ENCODE peak calls at places on chromosomes 3 and 15, in four cellular contexts. E, U, Y and M are unnamed samples.

GRCh38 chr3:134965849-134966248 is 170.8 kb downstream of the EPHB1 start:
- DNase-seq in Y (no peak), E (no peak), U (no peak), M (no peak)

GRCh38 chr3:159804726-159805410 is 183.8 kb upstream of the IL12A start:
- DNase-seq in Y (peak), E (peak), U (peak), M (peak)

GRCh38 chr15:32716216-32716959 is 1.4 kb upstream of the GREM1 start:
- DNase-seq in U (no peak), E (no peak), Y (no peak), M (no peak)

GRCh38 chr3:174438501-174439156 is 420.5 kb upstream of the NAALADL2 start:
- DNase-seq in Y (no peak), E (no peak), U (no peak), M (no peak)

GRCh38 chr3:64267774-64268604 is 42.7 kb upstream of the PRICKLE2 start:
- DNase-seq in U (no peak), Y (no peak), E (no peak), M (peak)

GRCh38 chr3:6321999-6322398 is 538.9 kb upstream of the GRM7 start:
- DNase-seq in Y (no peak), U (no peak), E (no peak), M (no peak)

GRCh38 chr15:65249641-65250040 is 37.0 kb downstream of the PARP16 start:
- DNase-seq in Y (no peak), E (no peak), U (no peak), M (no peak)

GRCh38 chr3:9301091-9301490 is 51.6 kb upstream of the SRGAP3 start:
- DNase-seq in E (no peak), Y (no peak), U (no peak), M (no peak)

GRCh38 chr3:48157215-48157840 is 30.9 kb downstream of the CDC25A start:
- DNase-seq in U (peak), Y (no peak), E (peak), M (no peak)

GRCh38 chr3:116444819-116445290 is 432 bp downstream of the LSAMP start:
- DNase-seq in E (no peak), U (no peak), Y (no peak), M (peak)

GRCh38 chr3:150519026-150519425 is 27.3 kb downstream of the SERP1 start:
- DNase-seq in Y (no peak), U (no peak), E (no peak), M (no peak)

GRCh38 chr3:171044384-171044783 is 17.9 kb upstream of the SLC2A2 start:
- DNase-seq in E (no peak), Y (peak), U (no peak), M (no peak)

GRCh38 chr3:194007598-194008337 is 128.2 kb upstream of the HES1 start:
- DNase-seq in E (no peak), Y (no peak), U (no peak), M (no peak)

GRCh38 chr15:51526955-51527354 is 95.6 kb downstream of the DMXL2 start:
- DNase-seq in U (no peak), E (no peak), Y (no peak), M (no peak)

GRCh38 chr15:90230071-90230494 is 3.7 kb downstream of the CIB1 start:
- DNase-seq in U (no peak), Y (no peak), E (no peak), M (no peak)

GRCh38 chr3:150412599-150413069 is 4.5 kb downstream of the TSC22D2 start:
- DNase-seq in Y (peak), E (peak), U (peak), M (no peak)

GRCh38 chr3:30461311-30461710 is 145.1 kb upstream of the TGFBR2 start:
- DNase-seq in Y (no peak), U (no peak), E (no peak), M (no peak)

GRCh38 chr3:51703776-51704510 is 2.9 kb upstream of the GRM2 start:
- DNase-seq in U (no peak), Y (no peak), E (no peak), M (no peak)

GRCh38 chr3:122609798-122610559 is 32.5 kb downstream of the PARP15 start:
- DNase-seq in U (no peak), E (peak), Y (no peak), M (no peak)

GRCh38 chr3:71641669-71642068 is 58.1 kb upstream of the FOXP1 start:
- DNase-seq in U (peak), E (peak), Y (peak), M (no peak)
- TF ChIP-seq JUN in U (no peak), E (no peak), Y (no peak), M (no peak)

DNA sequence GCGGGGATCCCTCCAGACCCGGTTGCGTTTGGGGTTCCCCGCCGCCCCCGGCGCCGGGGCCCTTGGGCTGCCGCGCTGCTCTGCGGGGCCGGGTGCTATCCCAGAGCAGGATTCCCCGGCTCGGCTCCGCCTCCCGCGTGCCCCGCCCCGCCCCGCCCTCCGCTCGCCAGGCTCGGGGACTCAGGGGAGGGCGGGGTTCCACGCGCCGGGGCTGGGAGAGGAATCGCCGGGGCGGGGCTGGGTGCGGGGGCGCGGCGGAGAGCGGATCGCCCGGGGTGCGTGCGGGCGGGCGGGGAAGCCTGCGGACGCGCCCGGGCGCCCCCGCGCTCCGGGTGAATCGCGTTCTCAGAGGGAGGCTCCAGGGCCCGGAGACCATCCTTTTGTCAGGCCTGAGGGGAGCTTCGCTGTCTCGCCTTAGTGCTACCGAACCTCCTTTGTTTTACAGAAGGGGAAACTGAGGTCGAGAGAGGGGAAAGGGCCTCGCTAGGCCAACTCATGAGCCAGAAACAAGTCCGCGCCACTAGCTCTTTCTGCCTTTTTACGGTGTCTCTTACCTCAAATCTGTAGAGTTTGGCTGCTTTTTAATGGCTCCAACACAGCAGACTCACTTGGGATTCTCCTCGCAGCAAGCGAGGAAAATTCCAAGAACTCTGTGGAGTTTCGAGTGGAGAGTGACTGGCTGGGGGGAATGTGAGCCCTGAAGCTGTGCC is at the start of gene TMEM158:
- DNase-seq in Y (peak), E (peak), U (peak), M (peak)
- TF ChIP-seq NR3C1 in Y (no peak), E (no peak), U (no peak), M (no peak)

DNA sequence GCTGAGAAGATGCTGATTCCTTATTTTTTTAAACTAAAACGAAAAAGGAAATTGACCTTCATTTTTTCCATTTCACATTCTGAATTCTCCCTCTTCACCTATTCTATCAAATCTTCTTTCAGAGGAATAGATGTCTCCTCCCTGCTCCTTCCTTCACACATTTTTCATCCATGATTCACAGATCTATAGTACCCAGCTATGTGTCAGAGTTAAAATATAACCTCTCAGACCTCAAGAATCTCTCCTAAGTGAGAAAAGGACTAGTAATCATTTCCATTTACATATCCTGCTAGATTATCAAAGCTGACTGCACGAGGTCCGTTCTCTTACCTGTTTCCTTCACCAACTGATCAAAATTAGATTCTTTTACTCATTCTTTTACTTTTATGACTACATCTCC is 1297.6 kb upstream of the ALCAM start:
- DNase-seq in E (no peak), Y (no peak), U (no peak), M (no peak)
- TF ChIP-seq JUN in E (no peak), Y (no peak), U (no peak), M (no peak)

DNA sequence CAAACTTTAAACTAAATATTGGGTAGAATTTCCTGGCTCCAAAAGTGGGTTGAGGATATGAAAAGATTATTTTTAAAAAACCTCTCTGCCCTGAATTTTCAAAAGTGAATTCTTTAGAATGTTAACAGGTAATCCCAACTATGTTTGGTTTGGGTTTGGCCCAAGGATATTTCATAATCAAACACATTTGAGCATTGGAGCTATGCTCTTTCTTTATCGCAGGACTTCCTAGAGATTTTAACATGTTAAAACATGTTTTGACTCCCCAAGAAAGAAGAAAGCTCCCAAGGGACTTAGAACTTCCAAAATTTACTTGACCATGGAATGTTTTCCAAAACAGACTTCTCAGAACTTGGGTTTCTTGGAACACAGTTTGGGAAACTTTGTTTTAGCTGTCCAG is 75.6 kb upstream of the SYNPR start:
- DNase-seq in U (no peak), E (no peak), Y (no peak), M (no peak)
- TF ChIP-seq NR3C1 in U (no peak), E (no peak), Y (no peak), M (no peak)

GRCh38 chr3:114313426-114313825 is 19.6 kb downstream of the TIGIT start:
- DNase-seq in Y (no peak), E (no peak), U (no peak), M (no peak)
- TF ChIP-seq JUN in Y (no peak), E (no peak), U (no peak), M (no peak)

GRCh38 chr3:3170998-3171397 is 8.5 kb downstream of the CRBN start:
- DNase-seq in E (peak), U (peak), Y (no peak), M (no peak)
- TF ChIP-seq NR3C1 in E (no peak), U (no peak), Y (no peak), M (no peak)

DNA sequence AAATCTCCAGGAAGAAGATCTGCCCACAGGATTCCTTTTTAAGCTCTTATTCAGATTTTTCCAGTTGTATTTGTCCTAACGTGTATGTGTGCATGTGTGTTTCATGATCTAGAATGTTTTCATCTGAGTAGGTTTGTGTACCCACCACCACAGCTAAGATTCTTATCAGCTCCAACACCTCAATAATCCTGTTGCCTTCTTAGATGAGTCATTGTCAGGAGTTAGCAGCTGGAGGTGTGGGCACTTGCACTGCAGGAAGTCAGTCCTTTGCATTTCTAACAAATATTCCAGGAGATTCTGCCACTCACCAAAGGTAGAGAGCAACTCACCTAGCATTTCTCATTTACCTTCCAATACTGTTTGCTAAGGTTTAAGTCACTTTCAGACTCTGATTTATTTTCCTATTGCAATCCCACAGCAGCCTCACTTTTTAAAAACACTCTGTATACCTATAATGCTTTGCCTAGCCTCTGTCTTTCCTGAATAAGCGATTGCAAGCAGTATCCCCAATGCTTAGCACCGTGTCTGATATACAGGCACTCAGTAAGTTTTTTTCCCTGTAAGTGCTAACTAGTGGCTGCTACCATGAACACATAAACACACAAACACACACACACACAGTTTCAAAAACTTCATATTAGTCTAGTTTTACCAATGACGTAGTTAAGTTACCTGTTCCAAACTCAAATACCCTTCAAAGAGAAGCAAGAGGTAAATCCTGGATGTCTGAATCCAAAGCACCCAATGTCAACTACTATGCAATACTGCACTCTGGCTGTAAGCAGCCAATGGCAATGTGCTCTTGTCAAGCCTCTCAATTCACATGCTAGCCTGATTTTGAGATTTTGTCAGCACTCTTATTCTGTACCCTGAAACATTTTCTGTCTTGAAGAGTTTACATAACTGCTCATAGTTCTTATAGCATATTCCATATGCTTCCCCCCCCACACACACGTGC is 713.5 kb upstream of the LMCD1 start:
- DNase-seq in U (no peak), E (no peak), Y (no peak), M (no peak)
- TF ChIP-seq JUN in U (no peak), E (no peak), Y (no peak), M (no peak)

GRCh38 chr3:133945696-133946095 is 50.0 kb upstream of the RAB6B start:
- DNase-seq in E (no peak), U (no peak), Y (no peak), M (no peak)
- TF ChIP-seq NR3C1 in E (no peak), U (no peak), Y (no peak), M (no peak)

GRCh38 chr3:184241141-184241446 is 7.7 kb downstream of the ALG3 start:
- DNase-seq in E (no peak), Y (no peak), U (no peak), M (no peak)

GRCh38 chr3:184239221-184239620 is 9.5 kb downstream of the ALG3 start:
- DNase-seq in U (no peak), E (no peak), Y (no peak), M (no peak)

GRCh38 chr3:184239710-184240109 is 9.1 kb downstream of the ALG3 start:
- DNase-seq in U (no peak), Y (no peak), E (no peak), M (no peak)

GRCh38 chr3:184241447-184242296 is 7.1 kb downstream of the ALG3 start:
- DNase-seq in Y (peak), U (peak), E (peak), M (peak)

DNA sequence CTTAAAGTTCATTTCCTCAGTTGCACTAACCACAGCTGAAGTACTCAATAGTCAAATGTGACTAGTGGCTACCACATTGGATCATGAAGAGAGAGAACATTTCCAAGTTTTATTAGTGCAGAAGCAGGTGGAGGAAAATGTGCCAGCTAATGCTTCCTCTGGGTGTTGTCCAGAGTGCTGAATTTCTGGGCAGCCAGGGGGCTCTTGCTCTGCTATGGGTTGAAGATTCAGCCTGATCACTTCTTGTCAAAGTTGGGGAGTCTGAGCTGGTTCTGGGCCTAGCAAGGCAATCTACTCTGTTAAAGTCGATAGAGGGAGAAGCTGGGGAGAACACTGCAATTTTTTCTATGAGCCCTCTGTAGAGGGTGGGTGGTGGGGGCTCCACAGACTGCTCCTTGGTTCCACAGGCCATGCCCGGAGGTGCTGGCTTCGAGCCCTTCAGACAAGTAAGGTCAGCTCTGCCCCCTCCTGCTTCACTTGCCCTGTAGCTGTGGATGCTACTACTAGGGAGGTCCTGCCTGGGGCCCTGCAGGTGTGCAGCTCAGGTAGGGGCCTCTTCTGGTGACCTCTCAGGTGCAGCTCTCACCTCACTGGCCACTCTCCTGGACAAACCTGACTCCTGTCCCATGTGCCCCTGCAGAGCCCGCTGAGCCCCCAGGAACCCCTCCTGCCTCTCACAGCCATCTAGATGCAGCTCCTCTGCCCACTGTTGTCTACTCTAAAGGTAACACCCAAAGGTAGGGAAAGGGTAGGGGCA is 8.2 kb downstream of the ALG3 start:
- DNase-seq in E (no peak), U (no peak), Y (no peak), M (peak)
- TF ChIP-seq JUN in E (no peak), U (no peak), Y (no peak), M (no peak)

DNA sequence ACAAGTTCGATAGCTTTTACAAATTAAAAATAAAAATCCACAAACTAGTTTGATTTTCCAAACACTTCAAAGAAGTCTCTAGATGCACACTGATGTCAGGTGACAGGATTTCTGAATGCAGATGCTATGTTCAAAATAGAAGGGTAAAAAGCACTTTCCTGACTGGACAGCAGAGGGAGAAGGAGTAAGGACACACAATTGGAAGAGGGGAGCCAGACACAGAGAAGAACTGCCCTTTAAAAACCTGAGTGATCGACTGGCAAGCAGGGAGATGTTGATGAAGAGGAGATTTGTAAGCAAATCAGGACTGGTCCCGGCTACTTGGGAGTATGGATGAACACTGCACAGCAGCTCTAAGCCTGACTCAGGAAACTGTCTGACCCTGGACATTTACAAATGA is 612.8 kb downstream of the MAGI1 start:
- DNase-seq in U (no peak), E (peak), Y (peak), M (no peak)
- TF ChIP-seq NR3C1 in U (no peak), E (no peak), Y (no peak), M (no peak)